ENCODE peak calls at places on chromosomes 6 and 20, in four cellular contexts. One of them, this sample, is unnamed.

GRCh38 chr20:62652051-62652893 is 10.0 kb downstream of the SLCO4A1 start:
- DNase-seq in COR-L47: no peak
- DNase-seq in prostate gland: peak; percentile 85
- DNase-seq in putamen: peak; percentile 75
- DNase-seq in this sample: peak; percentile 93

GRCh38 chr6:389622-390021 is 1.9 kb upstream of the IRF4 start:
- DNase-seq in putamen: no peak
- DNase-seq in COR-L47: no peak
- DNase-seq in prostate gland: no peak
- DNase-seq in this sample: no peak

GRCh38 chr6:82416346-82416745 is 52.7 kb downstream of the TPBG start:
- DNase-seq in COR-L47: no peak
- DNase-seq in putamen: no peak
- DNase-seq in prostate gland: no peak
- DNase-seq in this sample: no peak

GRCh38 chr20:50425076-50425475 is 85.1 kb upstream of the PTPN1 start:
- DNase-seq in COR-L47: no peak
- DNase-seq in putamen: no peak
- DNase-seq in prostate gland: no peak
- DNase-seq in this sample: no peak

GRCh38 chr20:12241065-12241464 is 323.4 kb downstream of the BTBD3 start:
- DNase-seq in prostate gland: peak; percentile 36
- DNase-seq in COR-L47: peak; percentile 2
- DNase-seq in putamen: no peak
- DNase-seq in this sample: no peak

GRCh38 chr6:136552054-136552453 is 1.8 kb upstream of the MAP7 start:
- DNase-seq in prostate gland: peak; percentile 25
- DNase-seq in putamen: no peak
- DNase-seq in COR-L47: no peak
- DNase-seq in this sample: no peak

GRCh38 chr6:49693512-49693911 is 19.8 kb downstream of the CRISP2 start:
- DNase-seq in COR-L47: no peak
- DNase-seq in putamen: no peak
- DNase-seq in prostate gland: no peak
- DNase-seq in this sample: no peak

GRCh38 chr6:148819852-148820251 is 73.0 kb downstream of the UST start:
- DNase-seq in COR-L47: no peak
- DNase-seq in prostate gland: no peak
- DNase-seq in putamen: no peak
- DNase-seq in this sample: no peak

GRCh38 chr6:27177454-27178000 is 70.0 kb upstream of the PRSS16 start:
- DNase-seq in COR-L47: peak; percentile 71
- DNase-seq in putamen: peak; percentile 70
- DNase-seq in prostate gland: peak; percentile 71
- DNase-seq in this sample: peak; percentile 87

GRCh38 chr6:21732731-21733130 is 139.2 kb downstream of the SOX4 start:
- DNase-seq in COR-L47: no peak
- DNase-seq in prostate gland: no peak
- DNase-seq in putamen: no peak
- DNase-seq in this sample: no peak

GRCh38 chr6:24922174-24922573 is 13.6 kb downstream of the RIPOR2 start:
- DNase-seq in putamen: no peak
- DNase-seq in COR-L47: no peak
- DNase-seq in prostate gland: no peak
- DNase-seq in this sample: no peak

GRCh38 chr6:144055121-144055931 is 40.0 kb downstream of the SF3B5 start:
- DNase-seq in putamen: no peak
- DNase-seq in prostate gland: no peak
- DNase-seq in COR-L47: no peak
- DNase-seq in this sample: no peak

GRCh38 chr6:3615391-3616380 is 135.8 kb downstream of the PXDC1 start:
- DNase-seq in COR-L47: no peak
- DNase-seq in putamen: peak; percentile 79
- DNase-seq in prostate gland: no peak
- DNase-seq in this sample: no peak

GRCh38 chr6:159819932-159820640 is 20.0 kb downstream of the PNLDC1 start:
- DNase-seq in prostate gland: no peak
- DNase-seq in putamen: no peak
- DNase-seq in COR-L47: no peak
- DNase-seq in this sample: no peak

GRCh38 chr6:157823001-157823522 is at the start of gene SNX9:
- DNase-seq in putamen: peak; percentile 70
- DNase-seq in COR-L47: peak; percentile 2
- DNase-seq in prostate gland: peak; percentile 74
- DNase-seq in this sample: peak; percentile 80

GRCh38 chr6:2426561-2427340 is 181.3 kb upstream of the GMDS start:
- DNase-seq in prostate gland: no peak
- DNase-seq in putamen: no peak
- DNase-seq in COR-L47: no peak
- DNase-seq in this sample: no peak

GRCh38 chr20:64205611-64206026 is 41.4 kb downstream of the MYT1 start:
- DNase-seq in putamen: no peak
- DNase-seq in COR-L47: no peak
- DNase-seq in prostate gland: peak; percentile 43
- DNase-seq in this sample: no peak

GRCh38 chr6:159074120-159074684 is 29.4 kb upstream of the TAGAP start:
- DNase-seq in prostate gland: no peak
- DNase-seq in putamen: peak; percentile 84
- DNase-seq in COR-L47: no peak
- DNase-seq in this sample: no peak

GRCh38 chr6:132322398-132322797 is 78.9 kb downstream of the MOXD1 start:
- DNase-seq in putamen: no peak
- DNase-seq in prostate gland: no peak
- DNase-seq in COR-L47: no peak
- DNase-seq in this sample: no peak